ENCODE peak calls at places on chromosomes 12 and 14, in four cellular contexts. One of them, this sample, is unnamed.

GRCh38 chr12:132174015-132174660 is 29.9 kb downstream of the NOC4L start:
- DNase-seq in AG04449: no peak
- DNase-seq in fibroblast of pulmonary artery: no peak
- DNase-seq in Panc1: no peak
- DNase-seq in this sample: no peak

GRCh38 chr12:402127-402456 is 648 bp downstream of the CCDC77 start:
- DNase-seq in AG04449: no peak
- DNase-seq in fibroblast of pulmonary artery: peak
- DNase-seq in Panc1: no peak
- DNase-seq in this sample: no peak

GRCh38 chr12:53289891-53290290 is 5.5 kb upstream of the PFDN5 start:
- DNase-seq in AG04449: no peak
- DNase-seq in fibroblast of pulmonary artery: no peak
- DNase-seq in Panc1: no peak
- DNase-seq in this sample: no peak

GRCh38 chr12:109459247-109459646 is 17.9 kb downstream of the KCTD10 start:
- DNase-seq in AG04449: no peak
- DNase-seq in fibroblast of pulmonary artery: peak
- DNase-seq in Panc1: no peak
- DNase-seq in this sample: no peak

GRCh38 chr14:81401420-81402122 is 1.4 kb upstream of the STON2 start:
- DNase-seq in AG04449: peak
- DNase-seq in fibroblast of pulmonary artery: peak
- DNase-seq in Panc1: no peak
- DNase-seq in this sample: no peak

GRCh38 chr14:100271247-100271939 is 32.4 kb downstream of the YY1 start:
- DNase-seq in AG04449: no peak
- DNase-seq in fibroblast of pulmonary artery: peak
- DNase-seq in Panc1: no peak
- DNase-seq in this sample: no peak

GRCh38 chr14:104140213-104140462 is 1.8 kb downstream of the KIF26A start:
- DNase-seq in AG04449: no peak
- DNase-seq in fibroblast of pulmonary artery: no peak
- DNase-seq in Panc1: no peak
- DNase-seq in this sample: no peak

GRCh38 chr14:80606347-80606772 is 335.2 kb downstream of the CEP128 start:
- DNase-seq in AG04449: no peak
- DNase-seq in fibroblast of pulmonary artery: peak
- DNase-seq in Panc1: no peak
- DNase-seq in this sample: no peak

GRCh38 chr12:111442301-111443045 is 36.8 kb downstream of the SH2B3 start:
- DNase-seq in AG04449: no peak
- DNase-seq in fibroblast of pulmonary artery: no peak
- DNase-seq in Panc1: no peak
- DNase-seq in this sample: no peak

GRCh38 chr14:91744068-91744480 is 12.2 kb upstream of the CATSPERB start:
- DNase-seq in AG04449: no peak
- DNase-seq in fibroblast of pulmonary artery: no peak
- DNase-seq in Panc1: no peak
- DNase-seq in this sample: no peak

GRCh38 chr14:55535521-55536207 is 44.3 kb upstream of the KTN1 start:
- DNase-seq in AG04449: no peak
- DNase-seq in fibroblast of pulmonary artery: no peak
- DNase-seq in Panc1: no peak
- DNase-seq in this sample: no peak

GRCh38 chr12:75294338-75294737 is 35.8 kb downstream of the CAPS2 start:
- DNase-seq in AG04449: no peak
- DNase-seq in fibroblast of pulmonary artery: no peak
- DNase-seq in Panc1: no peak
- DNase-seq in this sample: no peak

GRCh38 chr12:53500119-53500775 is 836 bp upstream of the TARBP2 start:
- DNase-seq in AG04449: no peak
- DNase-seq in fibroblast of pulmonary artery: peak
- DNase-seq in Panc1: no peak
- DNase-seq in this sample: no peak

GRCh38 chr14:39500253-39500652 is 68.0 kb upstream of the FBXO33 start:
- DNase-seq in AG04449: no peak
- DNase-seq in fibroblast of pulmonary artery: no peak
- DNase-seq in Panc1: no peak
- DNase-seq in this sample: no peak

GRCh38 chr14:105846312-105846711 is 319.9 kb downstream of the TMEM121 start:
- DNase-seq in AG04449: no peak
- DNase-seq in fibroblast of pulmonary artery: no peak
- DNase-seq in Panc1: no peak
- DNase-seq in this sample: no peak

GRCh38 chr12:93979189-93979588 is 169.2 kb upstream of the PLXNC1 start:
- DNase-seq in AG04449: no peak
- DNase-seq in fibroblast of pulmonary artery: peak
- DNase-seq in Panc1: peak
- DNase-seq in this sample: no peak

GRCh38 chr14:66508846-66509621 is 1.1 kb downstream of the GPHN start:
- DNase-seq in AG04449: no peak
- DNase-seq in fibroblast of pulmonary artery: peak
- DNase-seq in Panc1: no peak
- DNase-seq in this sample: peak

GRCh38 chr12:132804426-132804861 is 24.2 kb downstream of the GOLGA3 start:
- DNase-seq in AG04449: no peak
- DNase-seq in fibroblast of pulmonary artery: no peak
- DNase-seq in Panc1: no peak
- DNase-seq in this sample: no peak

GRCh38 chr14:35387209-35387608 is 17.3 kb downstream of the NFKBIA start:
- DNase-seq in AG04449: no peak
- DNase-seq in fibroblast of pulmonary artery: no peak
- DNase-seq in Panc1: no peak
- DNase-seq in this sample: no peak

GRCh38 chr14:87049886-87050820 is 942.8 kb downstream of the GALC start:
- DNase-seq in AG04449: peak
- DNase-seq in fibroblast of pulmonary artery: peak
- DNase-seq in Panc1: no peak
- DNase-seq in this sample: no peak

GRCh38 chr14:27715561-27715960 is 1051.0 kb upstream of the FOXG1 start:
- DNase-seq in AG04449: no peak
- DNase-seq in fibroblast of pulmonary artery: no peak
- DNase-seq in Panc1: no peak
- DNase-seq in this sample: no peak

GRCh38 chr12:3045989-3046388 is 31.2 kb upstream of the TSPAN9 start:
- DNase-seq in AG04449: no peak
- DNase-seq in fibroblast of pulmonary artery: no peak
- DNase-seq in Panc1: no peak
- DNase-seq in this sample: no peak

GRCh38 chr12:77161944-77162343 is 96.6 kb upstream of the E2F7 start:
- DNase-seq in AG04449: no peak
- DNase-seq in fibroblast of pulmonary artery: no peak
- DNase-seq in Panc1: no peak
- DNase-seq in this sample: no peak

GRCh38 chr14:51783765-51784164 is 76.6 kb upstream of the GNG2 start:
- DNase-seq in AG04449: no peak
- DNase-seq in fibroblast of pulmonary artery: peak
- DNase-seq in Panc1: no peak
- DNase-seq in this sample: no peak

GRCh38 chr12:121741743-121742142 is 29.2 kb downstream of the TMEM120B start:
- DNase-seq in AG04449: no peak
- DNase-seq in fibroblast of pulmonary artery: no peak
- DNase-seq in Panc1: no peak
- DNase-seq in this sample: no peak

GRCh38 chr14:44165286-44165685 is 341.8 kb downstream of the FSCB start:
- DNase-seq in AG04449: no peak
- DNase-seq in fibroblast of pulmonary artery: peak
- DNase-seq in Panc1: no peak
- DNase-seq in this sample: no peak
- TF ChIP-seq CTCF in AG04449: no peak
- TF ChIP-seq CTCF in fibroblast of pulmonary artery: no peak
- TF ChIP-seq CTCF in Panc1: no peak
- TF ChIP-seq CTCF in this sample: no peak

DNA sequence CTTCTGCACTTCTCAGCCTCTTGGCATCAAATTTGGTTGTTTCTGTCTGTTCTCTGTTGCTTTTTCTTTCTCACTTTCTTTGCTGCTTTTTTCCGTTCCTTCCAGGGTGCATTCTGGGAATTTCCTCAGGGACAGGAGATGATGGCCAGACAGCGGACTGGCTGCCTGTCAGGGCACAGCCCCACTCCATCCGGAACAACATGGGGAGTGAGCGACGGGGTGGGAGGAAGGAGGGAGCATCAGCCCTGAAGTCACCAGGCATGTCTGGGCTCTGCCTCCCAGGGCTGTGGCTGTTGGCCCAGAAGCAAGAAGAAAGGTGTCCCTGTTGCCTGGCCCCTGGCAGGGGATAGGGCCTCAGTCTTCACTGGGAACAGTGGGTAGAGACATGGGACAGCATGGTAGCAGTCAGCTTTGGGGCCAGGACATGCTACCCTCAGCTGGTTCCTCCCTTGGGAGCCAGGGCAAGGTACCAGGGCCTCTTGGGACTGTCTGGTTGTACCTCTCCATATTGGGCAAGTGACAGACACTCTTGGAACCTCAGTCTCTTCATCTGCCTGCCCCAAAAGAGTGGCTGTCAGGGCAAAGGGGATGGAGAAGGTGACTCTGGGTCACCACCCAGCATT is 8.6 kb downstream of the PGF start:
- DNase-seq in AG04449: no peak
- DNase-seq in fibroblast of pulmonary artery: no peak
- DNase-seq in Panc1: no peak
- DNase-seq in this sample: no peak
- TF ChIP-seq CTCF in AG04449: no peak
- TF ChIP-seq CTCF in fibroblast of pulmonary artery: no peak
- TF ChIP-seq CTCF in Panc1: no peak
- TF ChIP-seq CTCF in this sample: no peak

GRCh38 chr12:51217133-51217967 is 512 bp downstream of the POU6F1 start:
- DNase-seq in AG04449: no peak
- DNase-seq in fibroblast of pulmonary artery: peak
- DNase-seq in Panc1: no peak
- DNase-seq in this sample: peak
- TF ChIP-seq CTCF in AG04449: peak
- TF ChIP-seq CTCF in fibroblast of pulmonary artery: no peak
- TF ChIP-seq CTCF in Panc1: peak
- TF ChIP-seq CTCF in this sample: no peak

DNA sequence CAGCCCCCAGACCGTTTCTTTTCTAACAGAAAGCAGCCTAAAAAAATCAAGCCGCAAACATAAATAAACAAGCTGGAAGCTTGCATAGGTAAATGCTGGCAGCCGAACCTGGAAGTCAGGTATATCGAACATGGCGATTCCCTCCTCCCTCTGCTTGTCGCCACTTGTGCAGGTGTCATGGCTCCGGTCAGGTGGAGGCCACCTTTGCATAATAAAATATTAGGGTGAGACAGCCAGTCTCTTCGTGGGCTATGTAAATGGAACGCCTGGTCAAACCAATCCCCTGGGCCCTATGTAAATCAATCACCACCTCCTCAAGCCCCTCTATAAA is 223.9 kb upstream of the DAAM1 start:
- DNase-seq in AG04449: no peak
- DNase-seq in fibroblast of pulmonary artery: no peak
- DNase-seq in Panc1: no peak
- DNase-seq in this sample: no peak
- TF ChIP-seq CTCF in AG04449: no peak
- TF ChIP-seq CTCF in fibroblast of pulmonary artery: no peak
- TF ChIP-seq CTCF in Panc1: no peak
- TF ChIP-seq CTCF in this sample: no peak

DNA sequence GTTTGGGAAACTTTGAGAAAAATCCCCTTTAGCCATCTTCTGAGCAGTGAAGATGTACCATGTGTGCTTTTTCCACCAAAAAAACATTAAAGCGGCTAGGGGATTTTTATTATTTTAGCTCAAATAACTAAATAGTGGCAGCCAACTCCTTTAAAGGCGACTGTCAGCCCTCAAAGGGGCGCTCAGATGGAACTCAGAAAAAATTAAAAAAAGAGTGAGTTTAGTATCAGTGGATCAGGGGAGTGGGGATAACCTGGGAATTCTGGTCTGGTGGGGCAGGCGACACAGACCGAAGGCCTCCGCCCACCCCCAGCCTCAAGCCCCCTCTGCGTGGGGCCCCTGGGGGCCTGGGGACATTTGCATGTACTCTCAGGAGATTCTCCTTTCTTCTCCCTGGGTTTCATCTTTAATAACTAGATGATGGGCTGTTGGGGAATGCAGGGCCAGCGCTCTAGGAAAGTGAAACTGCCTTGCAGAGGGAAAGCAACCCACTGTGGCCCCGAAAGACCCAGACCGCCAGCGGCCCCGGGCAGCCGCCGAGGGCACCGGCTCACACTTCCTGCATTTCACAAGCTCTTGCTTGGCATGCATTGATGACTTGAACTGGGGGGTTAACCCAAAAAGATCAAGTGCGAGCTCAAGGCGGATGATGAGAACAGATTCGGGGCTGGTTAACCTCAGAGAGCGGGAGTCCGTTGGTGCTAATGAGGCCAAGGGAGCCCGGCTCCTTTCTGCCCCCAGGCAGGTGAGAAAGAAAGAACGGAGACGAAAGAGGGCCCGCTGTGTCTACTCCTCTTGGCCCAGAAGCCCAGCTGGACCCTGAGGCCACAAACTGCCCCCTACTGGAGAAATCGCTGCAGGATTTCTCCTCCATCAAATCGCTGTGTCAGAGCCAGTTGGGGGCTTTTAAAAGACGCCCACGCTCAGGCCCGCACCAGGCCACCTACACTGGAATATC is 7.3 kb upstream of the BATF start:
- DNase-seq in AG04449: no peak
- DNase-seq in fibroblast of pulmonary artery: no peak
- DNase-seq in Panc1: no peak
- DNase-seq in this sample: peak
- TF ChIP-seq CTCF in AG04449: no peak
- TF ChIP-seq CTCF in fibroblast of pulmonary artery: peak
- TF ChIP-seq CTCF in Panc1: no peak
- TF ChIP-seq CTCF in this sample: no peak

This sample was measured in activated B cell treated with CpG ODN at 0.5 μM for 24 hours.